ENCODE peak calls at places on chromosomes 1 and 21, in four cellular contexts. One of them, this sample, is unnamed.

GRCh38 chr1:63799324-63799723 is 25.5 kb downstream of the ROR1 start:
- DNase-seq in PC-9: no peak
- DNase-seq in DND-41: no peak
- DNase-seq in H1: no peak
- DNase-seq in this sample: no peak

GRCh38 chr1:3235496-3235895 is 166.5 kb downstream of the PRDM16 start:
- DNase-seq in PC-9: no peak
- DNase-seq in DND-41: no peak
- DNase-seq in H1: no peak
- DNase-seq in this sample: no peak

GRCh38 chr1:216739771-216740170 is 16.5 kb upstream of the ESRRG start:
- DNase-seq in PC-9: no peak
- DNase-seq in DND-41: no peak
- DNase-seq in H1: no peak
- DNase-seq in this sample: no peak

GRCh38 chr21:14741237-14741636 is 195.1 kb upstream of the SAMSN1 start:
- DNase-seq in PC-9: peak
- DNase-seq in DND-41: no peak
- DNase-seq in H1: no peak
- DNase-seq in this sample: peak

GRCh38 chr1:22053018-22053860 is 730 bp downstream of the CDC42 start:
- DNase-seq in PC-9: peak
- DNase-seq in DND-41: peak
- DNase-seq in H1: peak
- DNase-seq in this sample: peak

GRCh38 chr1:13892671-13893325 is 192.8 kb downstream of the PRDM2 start:
- DNase-seq in PC-9: no peak
- DNase-seq in DND-41: no peak
- DNase-seq in H1: peak
- DNase-seq in this sample: no peak

GRCh38 chr1:56877973-56878372 is 23.4 kb downstream of the C8A start:
- DNase-seq in PC-9: no peak
- DNase-seq in DND-41: no peak
- DNase-seq in H1: no peak
- DNase-seq in this sample: no peak

GRCh38 chr1:112905420-112906154 is 50.4 kb downstream of the SLC16A1 start:
- DNase-seq in PC-9: no peak
- DNase-seq in DND-41: no peak
- DNase-seq in H1: peak
- DNase-seq in this sample: no peak

GRCh38 chr21:38811257-38811656 is 5.5 kb downstream of the ETS2 start:
- DNase-seq in PC-9: no peak
- DNase-seq in DND-41: no peak
- DNase-seq in H1: no peak
- DNase-seq in this sample: peak

GRCh38 chr1:39648496-39648895 is 9.1 kb upstream of the HEYL start:
- DNase-seq in PC-9: no peak
- DNase-seq in DND-41: no peak
- DNase-seq in H1: no peak
- DNase-seq in this sample: no peak

GRCh38 chr1:231931846-231932454 is 305.4 kb downstream of the DISC1 start:
- DNase-seq in PC-9: no peak
- DNase-seq in DND-41: peak
- DNase-seq in H1: peak
- DNase-seq in this sample: no peak

GRCh38 chr1:3222042-3222692 is 153.2 kb downstream of the PRDM16 start:
- DNase-seq in PC-9: no peak
- DNase-seq in DND-41: no peak
- DNase-seq in H1: no peak
- DNase-seq in this sample: no peak

GRCh38 chr1:118963456-118964430 is 24.4 kb downstream of the TBX15 start:
- DNase-seq in PC-9: no peak
- DNase-seq in DND-41: no peak
- DNase-seq in H1: no peak
- DNase-seq in this sample: peak

GRCh38 chr1:186948542-186948941 is 119.8 kb downstream of the PLA2G4A start:
- DNase-seq in PC-9: no peak
- DNase-seq in DND-41: no peak
- DNase-seq in H1: no peak
- DNase-seq in this sample: peak

GRCh38 chr1:178263341-178263740 is 169.4 kb downstream of the RASAL2 start:
- DNase-seq in PC-9: no peak
- DNase-seq in DND-41: no peak
- DNase-seq in H1: no peak
- DNase-seq in this sample: no peak

GRCh38 chr1:203556047-203556851 is 62.3 kb downstream of the OPTC start:
- DNase-seq in PC-9: no peak
- DNase-seq in DND-41: no peak
- DNase-seq in H1: peak
- DNase-seq in this sample: no peak

GRCh38 chr1:117058810-117059209 is 1.3 kb upstream of the TTF2 start:
- DNase-seq in PC-9: no peak
- DNase-seq in DND-41: no peak
- DNase-seq in H1: no peak
- DNase-seq in this sample: no peak

GRCh38 chr1:227411066-227411465 is 92.8 kb upstream of the CDC42BPA start:
- DNase-seq in PC-9: no peak
- DNase-seq in DND-41: no peak
- DNase-seq in H1: no peak
- DNase-seq in this sample: no peak

GRCh38 chr1:173867141-173867752 is 542 bp downstream of the GAS5 start:
- DNase-seq in PC-9: no peak
- DNase-seq in DND-41: no peak
- DNase-seq in H1: no peak
- DNase-seq in this sample: no peak

GRCh38 chr1:22841142-22841541 is 130.5 kb downstream of the EPHB2 start:
- DNase-seq in PC-9: no peak
- DNase-seq in DND-41: no peak
- DNase-seq in H1: no peak
- DNase-seq in this sample: no peak

GRCh38 chr1:231423648-231424047 is 1.6 kb upstream of the EGLN1 start:
- DNase-seq in PC-9: no peak
- DNase-seq in DND-41: no peak
- DNase-seq in H1: no peak
- DNase-seq in this sample: no peak

GRCh38 chr1:6185635-6186382 is 5.7 kb upstream of the CHD5 start:
- DNase-seq in PC-9: no peak
- DNase-seq in DND-41: peak
- DNase-seq in H1: no peak
- DNase-seq in this sample: no peak

GRCh38 chr1:100927276-100927675 is 31.4 kb downstream of the SLC30A7 start:
- DNase-seq in PC-9: no peak
- DNase-seq in DND-41: peak
- DNase-seq in H1: no peak
- DNase-seq in this sample: no peak

GRCh38 chr1:224675589-224675988 is 59.5 kb downstream of the CNIH3 start:
- DNase-seq in PC-9: no peak
- DNase-seq in DND-41: no peak
- DNase-seq in H1: no peak
- DNase-seq in this sample: no peak

GRCh38 chr1:33300673-33301072 is 20.2 kb downstream of the A3GALT2 start:
- DNase-seq in PC-9: no peak
- DNase-seq in DND-41: no peak
- DNase-seq in H1: no peak
- DNase-seq in this sample: no peak

GRCh38 chr1:183622884-183623785 is 12.4 kb downstream of the ARPC5 start:
- DNase-seq in PC-9: peak
- DNase-seq in DND-41: peak
- DNase-seq in H1: peak
- DNase-seq in this sample: peak

GRCh38 chr1:169529068-169529642 is 43.4 kb upstream of the SLC19A2 start:
- DNase-seq in PC-9: peak
- DNase-seq in DND-41: peak
- DNase-seq in H1: peak
- DNase-seq in this sample: peak

GRCh38 chr1:198825254-198825653 is 186.4 kb downstream of the PTPRC start:
- DNase-seq in PC-9: no peak
- DNase-seq in DND-41: no peak
- DNase-seq in H1: no peak
- DNase-seq in this sample: no peak

GRCh38 chr21:36030581-36031189 is 29.6 kb downstream of the SETD4 start:
- DNase-seq in PC-9: no peak
- DNase-seq in DND-41: no peak
- DNase-seq in H1: no peak
- DNase-seq in this sample: no peak

GRCh38 chr21:45088729-45089128 is 14.3 kb downstream of the ADARB1 start:
- DNase-seq in PC-9: no peak
- DNase-seq in DND-41: peak
- DNase-seq in H1: no peak
- DNase-seq in this sample: peak

GRCh38 chr1:218412181-218412580 is 67.0 kb downstream of the TGFB2 start:
- DNase-seq in PC-9: no peak
- DNase-seq in DND-41: no peak
- DNase-seq in H1: no peak
- DNase-seq in this sample: peak

GRCh38 chr21:34992180-34992579 is 56.9 kb downstream of the RUNX1 start:
- DNase-seq in PC-9: no peak
- DNase-seq in DND-41: no peak
- DNase-seq in H1: no peak
- DNase-seq in this sample: no peak

GRCh38 chr1:172742599-172743500 is 83.9 kb downstream of the FASLG start:
- DNase-seq in PC-9: no peak
- DNase-seq in DND-41: peak
- DNase-seq in H1: no peak
- DNase-seq in this sample: peak

GRCh38 chr1:226908419-226908818 is 31.7 kb upstream of the COQ8A start:
- DNase-seq in PC-9: no peak
- DNase-seq in DND-41: no peak
- DNase-seq in H1: no peak
- DNase-seq in this sample: no peak

DNA sequence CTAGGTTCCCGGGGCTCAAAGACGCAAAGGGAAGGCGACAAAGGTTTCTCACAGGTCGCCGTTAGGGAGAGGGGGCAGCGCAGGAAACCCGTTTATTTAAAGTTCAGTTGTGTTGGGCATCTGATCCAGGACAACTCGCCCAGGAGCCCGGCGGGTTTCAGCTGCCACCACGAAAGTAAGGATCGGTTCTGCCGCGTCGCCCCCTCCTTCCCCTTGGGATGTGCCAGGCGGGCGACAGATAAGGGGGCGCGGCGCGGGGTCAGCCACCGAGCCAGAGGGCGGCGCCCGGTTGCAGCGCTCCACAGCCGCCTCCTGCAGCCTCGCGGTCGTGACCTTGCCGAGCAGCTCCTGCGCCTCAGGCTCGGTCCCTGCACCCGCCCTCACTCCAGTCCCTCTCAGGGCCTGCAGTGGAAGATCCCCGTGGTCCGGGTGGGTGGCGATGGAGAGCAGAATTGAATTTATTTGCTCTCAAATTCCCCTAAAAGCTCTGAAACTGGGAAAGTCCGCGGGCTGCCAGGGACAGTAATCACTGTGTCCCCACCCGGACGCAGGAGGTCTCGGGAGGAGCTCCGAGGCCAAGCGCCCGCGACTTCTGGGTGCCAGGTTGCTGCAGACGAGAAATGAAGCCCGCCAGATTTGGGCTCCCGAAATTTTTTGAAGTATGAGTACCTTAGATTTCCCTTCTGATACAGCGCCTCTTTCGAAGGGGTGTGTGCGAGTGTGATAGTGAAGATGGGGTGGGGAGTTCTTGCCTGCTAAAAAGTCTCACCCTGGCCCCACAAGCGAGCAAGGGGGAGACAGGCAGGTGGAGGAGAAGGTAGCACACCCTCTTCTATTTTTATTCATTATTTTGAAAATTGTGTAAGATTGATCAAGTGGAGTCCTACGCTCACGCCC is 28.4 kb upstream of the NFIA start:
- DNase-seq in PC-9: peak
- DNase-seq in DND-41: no peak
- DNase-seq in H1: peak
- DNase-seq in this sample: no peak
- TF ChIP-seq EZH2 in PC-9: no peak
- TF ChIP-seq EZH2 in DND-41: no peak
- TF ChIP-seq EZH2 in H1: peak
- TF ChIP-seq EZH2 in this sample: no peak

GRCh38 chr1:180566495-180566894 is 7.7 kb downstream of the OVAAL start:
- DNase-seq in PC-9: no peak
- DNase-seq in DND-41: no peak
- DNase-seq in H1: no peak
- DNase-seq in this sample: no peak
- TF ChIP-seq EZH2 in PC-9: no peak
- TF ChIP-seq EZH2 in DND-41: no peak
- TF ChIP-seq EZH2 in H1: no peak
- TF ChIP-seq EZH2 in this sample: no peak

DNA sequence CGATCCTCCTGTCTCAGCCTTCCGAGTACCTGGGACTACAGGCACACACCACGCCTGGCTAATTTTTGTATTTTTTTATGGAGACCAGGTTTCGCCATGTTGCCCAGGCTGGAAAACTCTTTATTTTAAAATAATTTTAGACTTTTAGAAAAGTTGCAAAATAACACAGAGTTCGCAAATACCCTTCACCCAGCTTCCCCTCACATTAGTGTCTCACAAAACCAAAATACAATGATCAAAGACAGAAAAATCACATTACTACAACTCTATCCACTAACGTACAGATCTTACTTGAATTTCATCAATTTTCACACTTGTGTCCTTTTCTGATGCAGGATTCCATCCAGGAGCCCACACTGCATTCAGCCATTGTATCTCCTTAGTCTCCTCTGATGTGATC is 58.8 kb upstream of the ERRFI1 start:
- DNase-seq in PC-9: no peak
- DNase-seq in DND-41: no peak
- DNase-seq in H1: no peak
- DNase-seq in this sample: no peak
- TF ChIP-seq EZH2 in PC-9: no peak
- TF ChIP-seq EZH2 in DND-41: no peak
- TF ChIP-seq EZH2 in H1: no peak
- TF ChIP-seq EZH2 in this sample: no peak

DNA sequence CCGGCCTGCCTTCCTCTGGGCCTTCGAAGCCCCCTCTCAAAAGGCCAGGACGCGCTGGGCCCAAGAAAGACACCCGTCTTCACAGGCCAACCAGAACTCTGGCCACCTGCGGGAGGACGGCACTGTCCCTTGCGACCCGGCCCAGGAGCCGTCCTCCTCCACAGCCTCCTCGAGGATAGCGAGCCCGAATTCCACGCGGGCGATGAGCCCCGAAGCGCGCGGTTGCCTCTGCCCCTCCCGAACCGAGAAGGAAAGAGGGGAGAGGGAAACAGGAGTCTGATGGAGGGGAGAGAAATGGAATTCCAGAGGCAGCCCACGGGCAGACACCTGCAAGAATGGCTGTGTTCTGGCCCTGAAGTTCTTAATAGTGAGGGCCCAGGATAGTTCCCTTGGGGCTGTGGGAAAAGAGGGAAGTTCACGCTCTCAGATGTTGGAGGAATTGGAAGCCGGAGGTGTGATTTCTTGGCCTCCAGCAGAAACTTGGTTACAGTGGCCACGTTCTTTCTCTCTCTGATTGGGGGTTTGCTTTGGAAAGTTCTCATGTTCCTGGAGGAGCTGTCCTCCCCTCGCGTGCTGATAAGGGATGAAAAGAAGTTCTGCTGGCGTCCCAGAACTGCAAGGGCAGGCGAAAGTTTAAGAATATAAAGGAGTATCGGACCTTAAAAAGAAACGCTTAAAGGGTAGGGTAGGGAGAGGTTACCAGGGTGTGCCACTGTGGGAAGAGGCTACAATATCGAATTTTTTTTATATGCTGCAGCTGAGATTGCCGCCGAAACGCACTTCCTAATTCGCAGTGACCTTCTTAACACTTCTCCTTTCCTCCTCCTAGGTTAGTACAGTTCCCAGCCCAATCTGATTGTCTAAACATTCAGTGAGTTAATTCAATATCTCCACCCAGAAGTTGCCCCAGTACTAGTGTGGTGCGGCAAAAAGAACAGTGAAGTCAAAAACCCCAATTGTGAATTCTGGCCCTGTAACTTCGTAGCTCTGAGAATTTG is 5.8 kb upstream of the SLC44A5 start:
- DNase-seq in PC-9: no peak
- DNase-seq in DND-41: no peak
- DNase-seq in H1: peak
- DNase-seq in this sample: no peak
- TF ChIP-seq EZH2 in PC-9: no peak
- TF ChIP-seq EZH2 in DND-41: no peak
- TF ChIP-seq EZH2 in H1: peak
- TF ChIP-seq EZH2 in this sample: peak